ENCODE peak calls at places on chromosome 3, in six cellular contexts. S, F, T, G, D and I are unnamed samples.

GRCh38 chr3:101171797-101172196 is 148.6 kb downstream of the IMPG2 start:
- DNase-seq in S (no peak), F (no peak), T (no peak), G (no peak), D (no peak), I (no peak)

GRCh38 chr3:68878322-68878721 is 54.0 kb downstream of the TAFA4 start:
- DNase-seq in S (no peak), F (no peak), T (no peak), G (peak; percentile 36), D (peak; percentile 1), I (peak; percentile 22)

GRCh38 chr3:172031957-172032356 is 7.4 kb upstream of the FNDC3B start:
- DNase-seq in S (no peak), F (no peak), T (no peak), G (no peak), D (no peak), I (no peak)

GRCh38 chr3:13829311-13829710 is 50.6 kb downstream of the WNT7A start:
- DNase-seq in S (no peak), F (no peak), T (no peak), G (no peak), D (no peak), I (no peak)

GRCh38 chr3:117853923-117854322 is 1144.3 kb downstream of the TUSC7 start:
- DNase-seq in S (peak; percentile 34), F (no peak), T (peak; percentile 6), G (no peak), D (no peak), I (peak; percentile 18)

GRCh38 chr3:35616346-35616745 is 23.0 kb upstream of the ARPP21 start:
- DNase-seq in S (no peak), F (no peak), T (no peak), G (no peak), D (no peak), I (no peak)

GRCh38 chr3:13299531-13300155 is 120.5 kb downstream of the NUP210 start:
- DNase-seq in S (no peak), F (no peak), T (no peak), G (no peak), D (no peak), I (no peak)

GRCh38 chr3:49500408-49501257 is 30.6 kb downstream of the DAG1 start:
- DNase-seq in S (peak; percentile 96), F (no peak), T (peak; percentile 96), G (no peak), D (no peak), I (no peak)

GRCh38 chr3:122773856-122774535 is 19.6 kb downstream of the HSPBAP1 start:
- DNase-seq in S (no peak), F (no peak), T (no peak), G (peak; percentile 47), D (no peak), I (no peak)

GRCh38 chr3:123713211-123713610 is 128.4 kb upstream of the HACD2 start:
- DNase-seq in S (no peak), F (no peak), T (no peak), G (no peak), D (no peak), I (no peak)

GRCh38 chr3:93843981-93844380 is 129.7 kb downstream of the PROS1 start:
- DNase-seq in S (peak; percentile 65), F (no peak), T (peak; percentile 79), G (no peak), D (no peak), I (no peak)

GRCh38 chr3:46491089-46492070 is 6.4 kb upstream of the RTP3 start:
- DNase-seq in S (no peak), F (no peak), T (no peak), G (no peak), D (no peak), I (no peak)

GRCh38 chr3:184750684-184751083 is 38.8 kb upstream of the MAGEF1 start:
- DNase-seq in S (no peak), F (no peak), T (no peak), G (no peak), D (no peak), I (no peak)

GRCh38 chr3:33218446-33219174 is at the start of gene SUSD5:
- DNase-seq in S (no peak), F (no peak), T (no peak), G (no peak), D (no peak), I (peak; percentile 35)

GRCh38 chr3:133532951-133533350 is 40.5 kb upstream of the CDV3 start:
- DNase-seq in S (peak; percentile 41), F (no peak), T (peak; percentile 59), G (no peak), D (no peak), I (no peak)

GRCh38 chr3:53776494-53777101 is 69.6 kb downstream of the CHDH start:
- DNase-seq in S (no peak), F (no peak), T (no peak), G (no peak), D (no peak), I (peak; percentile 9)

GRCh38 chr3:185187391-185187790 is 34.5 kb upstream of the C3orf70 start:
- DNase-seq in S (no peak), F (no peak), T (no peak), G (no peak), D (no peak), I (no peak)

GRCh38 chr3:192259661-192260060 is 467.7 kb downstream of the FGF12 start:
- DNase-seq in S (no peak), F (no peak), T (no peak), G (no peak), D (no peak), I (no peak)

GRCh38 chr3:30012941-30013543 is 593.4 kb upstream of the TGFBR2 start:
- DNase-seq in S (peak; percentile 45), F (peak; percentile 17), T (peak; percentile 23), G (peak; percentile 66), D (peak; percentile 67), I (peak; percentile 71)

GRCh38 chr3:133401374-133402135 is 1.7 kb downstream of the BFSP2 start:
- DNase-seq in S (no peak), F (no peak), T (no peak), G (peak; percentile 52), D (no peak), I (peak; percentile 11)

GRCh38 chr3:48532271-48532973 is 24.2 kb downstream of the PFKFB4 start:
- DNase-seq in S (no peak), F (no peak), T (no peak), G (peak; percentile 97), D (no peak), I (no peak)

GRCh38 chr3:196684548-196685407 is 27.3 kb downstream of the CEP19 start:
- DNase-seq in S (peak; percentile 14), F (peak; percentile 25), T (no peak), G (peak; percentile 74), D (peak; percentile 85), I (peak; percentile 54)

GRCh38 chr3:4528802-4529201 is 35.7 kb downstream of the ITPR1 start:
- DNase-seq in S (no peak), F (no peak), T (no peak), G (no peak), D (no peak), I (no peak)

GRCh38 chr3:150063237-150063636 is 92.5 kb upstream of the PFN2 start:
- DNase-seq in S (no peak), F (no peak), T (no peak), G (no peak), D (no peak), I (no peak)

GRCh38 chr3:66816110-66816761 is 181.9 kb upstream of the KBTBD8 start:
- DNase-seq in S (peak; percentile 32), F (no peak), T (peak; percentile 37), G (peak; percentile 83), D (peak; percentile 68), I (peak; percentile 73)

GRCh38 chr3:151356791-151357460 is 27.6 kb upstream of the P2RY13 start:
- DNase-seq in S (no peak), F (no peak), T (no peak), G (peak; percentile 76), D (no peak), I (no peak)

GRCh38 chr3:106809633-106810460 is 567.4 kb upstream of the CCDC54 start:
- DNase-seq in S (no peak), F (no peak), T (no peak), G (no peak), D (no peak), I (peak; percentile 66)

GRCh38 chr3:48619541-48620524 is 1.7 kb downstream of the TMEM89 start:
- DNase-seq in S (no peak), F (no peak), T (no peak), G (no peak), D (no peak), I (no peak)

GRCh38 chr3:58567251-58567515 is 10.0 kb downstream of the FAM107A start:
- DNase-seq in S (no peak), F (no peak), T (no peak), G (no peak), D (no peak), I (no peak)